ENCODE peak calls at places on chromosomes 13 and 19, in six cellular contexts. G, D, E, T, K and L are unnamed samples.

GRCh38 chr19:33376931-33377557 is 3.5 kb downstream of the CEBPG start:
- DNase-seq in D (no peak), K (no peak), E (no peak), G (no peak), T (no peak), L (no peak)

GRCh38 chr13:35489050-35489449 is 12.6 kb upstream of the MAB21L1 start:
- DNase-seq in E (no peak), G (no peak), T (no peak), K (no peak), D (no peak), L (no peak)

GRCh38 chr19:2164020-2164988 is 571 bp downstream of the DOT1L start:
- DNase-seq in D (no peak), E (peak), G (no peak), T (no peak), K (no peak), L (peak)

GRCh38 chr13:28138756-28139470 is 568 bp downstream of the PAN3 start:
- DNase-seq in T (peak), D (peak), G (peak), E (peak), K (no peak), L (peak)

GRCh38 chr13:26019881-26020535 is 31.8 kb downstream of the SHISA2 start:
- DNase-seq in D (no peak), G (no peak), T (no peak), K (peak), E (no peak), L (peak)

GRCh38 chr19:27752530-27753184 is 1460.3 kb downstream of the UQCRFS1 start:
- DNase-seq in T (no peak), E (no peak), G (no peak), D (no peak), K (no peak), L (no peak)

GRCh38 chr19:50854636-50855410 is at the start of gene KLK3:
- DNase-seq in D (no peak), E (no peak), K (no peak), T (no peak), G (no peak), L (no peak)

GRCh38 chr13:48403151-48403631 is 9.7 kb downstream of the LPAR6 start:
- DNase-seq in D (no peak), G (no peak), T (no peak), K (no peak), E (no peak), L (peak)

GRCh38 chr19:17784201-17785008 is 10.5 kb upstream of the B3GNT3 start:
- DNase-seq in T (peak), K (no peak), E (peak), D (peak), G (peak), L (peak)

GRCh38 chr13:28220166-28220565 is 81.8 kb downstream of the PAN3 start:
- DNase-seq in G (no peak), D (no peak), T (no peak), K (no peak), E (no peak), L (peak)

GRCh38 chr13:48595330-48596127 is 58.2 kb upstream of the CYSLTR2 start:
- DNase-seq in K (peak), D (peak), T (peak), E (peak), G (peak), L (peak)

GRCh38 chr19:46748325-46749109 is 2.3 kb upstream of the STRN4 start:
- DNase-seq in T (peak), D (peak), K (no peak), G (peak), E (peak), L (peak)

GRCh38 chr13:95233026-95233635 is 68.1 kb downstream of the ABCC4 start:
- DNase-seq in D (peak), T (no peak), K (no peak), E (no peak), G (no peak), L (peak)

GRCh38 chr13:50990540-50991506 is 81.2 kb downstream of the RNASEH2B start:
- DNase-seq in D (no peak), K (peak), G (no peak), E (no peak), T (peak), L (no peak)

GRCh38 chr13:110689041-110689440 is 16.9 kb downstream of the CARS2 start:
- DNase-seq in T (no peak), D (no peak), G (no peak), E (no peak), K (no peak), L (no peak)

GRCh38 chr19:2149980-2150793 is 1.2 kb downstream of the AP3D1 start:
- DNase-seq in G (no peak), D (no peak), T (peak), E (no peak), K (no peak), L (no peak)

GRCh38 chr19:664913-665443 is 2.0 kb upstream of the RNF126 start:
- DNase-seq in E (peak), G (peak), T (peak), K (no peak), D (peak), L (peak)

GRCh38 chr13:113113846-113114271 is 8.3 kb downstream of the F7 start:
- DNase-seq in T (no peak), D (no peak), E (no peak), K (no peak), G (no peak), L (no peak)

GRCh38 chr13:46324976-46325375 is 62.1 kb downstream of the RUBCNL start:
- DNase-seq in K (no peak), E (no peak), D (no peak), T (no peak), G (no peak), L (no peak)

GRCh38 chr13:49869514-49869913 is 66.6 kb downstream of the SPRYD7 start:
- DNase-seq in G (no peak), K (no peak), D (no peak), T (no peak), E (no peak), L (peak)

GRCh38 chr19:42198676-42199439 is 18.6 kb downstream of the DEDD2 start:
- DNase-seq in E (no peak), T (no peak), K (no peak), G (peak), D (no peak), L (no peak)

GRCh38 chr13:86856996-86857395 is 814.2 kb upstream of the SLITRK5 start:
- DNase-seq in K (peak), G (no peak), T (no peak), E (no peak), D (no peak), L (peak)

GRCh38 chr19:5113633-5114586 is 145.0 kb downstream of the KDM4B start:
- DNase-seq in T (peak), G (no peak), E (no peak), D (no peak), K (no peak), L (no peak)

GRCh38 chr19:52613299-52613906 is 24.8 kb downstream of the ZNF83 start:
- DNase-seq in K (no peak), T (no peak), G (no peak), D (no peak), E (no peak), L (no peak)

GRCh38 chr19:34808566-34808965 is 35.6 kb upstream of the ZNF599 start:
- DNase-seq in K (peak), T (no peak), G (no peak), E (no peak), D (no peak), L (peak)

GRCh38 chr19:16368385-16369305 is 44.0 kb downstream of the KLF2 start:
- DNase-seq in E (no peak), K (no peak), G (peak), D (no peak), T (no peak), L (no peak)

GRCh38 chr13:21022694-21023325 is 38.6 kb downstream of the LATS2 start:
- DNase-seq in G (no peak), T (no peak), E (no peak), D (no peak), K (no peak), L (no peak)

GRCh38 chr13:29494520-29494919 is 101.0 kb downstream of the SLC7A1 start:
- DNase-seq in K (no peak), E (no peak), G (no peak), T (no peak), D (no peak), L (no peak)

GRCh38 chr13:96822900-96823299 is 171.4 kb downstream of the OXGR1 start:
- DNase-seq in T (peak), D (no peak), G (no peak), K (no peak), E (no peak), L (peak)

GRCh38 chr19:8552810-8553209 is 24.4 kb downstream of the MYO1F start:
- DNase-seq in K (no peak), D (no peak), G (no peak), E (no peak), T (no peak), L (peak)

GRCh38 chr19:1465191-1466016 is 13.6 kb downstream of the C19orf25 start:
- DNase-seq in G (no peak), K (no peak), E (no peak), D (no peak), T (no peak), L (peak)

GRCh38 chr19:54439174-54439851 is 9.7 kb upstream of the LENG8 start:
- DNase-seq in G (no peak), D (no peak), E (no peak), T (peak), K (no peak), L (peak)

GRCh38 chr13:32153056-32153455 is 121.5 kb downstream of the FRY start:
- DNase-seq in K (no peak), E (no peak), G (no peak), T (no peak), D (no peak), L (no peak)

GRCh38 chr19:42468273-42468796 is 25.6 kb upstream of the CXCL17 start:
- DNase-seq in K (no peak), G (no peak), D (no peak), T (no peak), E (no peak), L (peak)

GRCh38 chr13:70473912-70474311 is 365.7 kb upstream of the KLHL1 start:
- DNase-seq in T (no peak), D (no peak), G (no peak), E (no peak), K (no peak), L (peak)

GRCh38 chr19:14177496-14178074 is 28.4 kb downstream of the ADGRL1 start:
- DNase-seq in G (no peak), T (no peak), E (no peak), D (no peak), K (no peak), L (no peak)